ENCODE peak calls at places on chromosomes 4 and X, in eight cellular contexts. One of them, this sample, is unnamed.
A peak's percentile ranks its signal among the peaks of the same experiment; 100 is the strongest.

GRCh38 chr4:56861365-56861764 is 39.9 kb upstream of the SPINK2 start:
- DNase-seq in HS-5: no peak
- DNase-seq in activated CD4-positive, alpha-beta T cell treated with anti-CD3 and anti-CD28 coated beads, Interleukin-2, amount 50 U/mL, for 1 hour: no peak
- DNase-seq in stimulated activated CD8-positive, alpha-beta memory T cell treated with anti-CD3 and anti-CD28 coated beads, Interleukin-7, amount 100 ng/mL, for 4 hours: no peak
- DNase-seq in GM23338: peak; percentile 68
- DNase-seq in caudate nucleus: no peak
- DNase-seq in GM12891: no peak
- DNase-seq in kidney tubule cell: peak; percentile 56
- DNase-seq in this sample: no peak

GRCh38 chr4:118012142-118012541 is 22.1 kb upstream of the NDST3 start:
- DNase-seq in caudate nucleus: no peak
- DNase-seq in GM12891: no peak
- DNase-seq in activated CD4-positive, alpha-beta T cell treated with anti-CD3 and anti-CD28 coated beads, Interleukin-2, amount 50 U/mL, for 1 hour: no peak
- DNase-seq in GM23338: peak; percentile 22
- DNase-seq in HS-5: no peak
- DNase-seq in kidney tubule cell: no peak
- DNase-seq in stimulated activated CD8-positive, alpha-beta memory T cell treated with anti-CD3 and anti-CD28 coated beads, Interleukin-7, amount 100 ng/mL, for 4 hours: no peak
- DNase-seq in this sample: no peak

GRCh38 chrX:155745792-155746191 is 133.0 kb upstream of the TMLHE start:
- DNase-seq in activated CD4-positive, alpha-beta T cell treated with anti-CD3 and anti-CD28 coated beads, Interleukin-2, amount 50 U/mL, for 1 hour: no peak
- DNase-seq in HS-5: no peak
- DNase-seq in stimulated activated CD8-positive, alpha-beta memory T cell treated with anti-CD3 and anti-CD28 coated beads, Interleukin-7, amount 100 ng/mL, for 4 hours: no peak
- DNase-seq in GM12891: no peak
- DNase-seq in GM23338: no peak
- DNase-seq in caudate nucleus: no peak
- DNase-seq in kidney tubule cell: peak; percentile 49
- DNase-seq in this sample: peak; percentile 9

GRCh38 chr4:169229571-169230028 is 41.2 kb downstream of the SH3RF1 start:
- DNase-seq in caudate nucleus: peak; percentile 56
- DNase-seq in activated CD4-positive, alpha-beta T cell treated with anti-CD3 and anti-CD28 coated beads, Interleukin-2, amount 50 U/mL, for 1 hour: no peak
- DNase-seq in kidney tubule cell: peak; percentile 91
- DNase-seq in GM23338: no peak
- DNase-seq in HS-5: peak; percentile 88
- DNase-seq in GM12891: no peak
- DNase-seq in stimulated activated CD8-positive, alpha-beta memory T cell treated with anti-CD3 and anti-CD28 coated beads, Interleukin-7, amount 100 ng/mL, for 4 hours: no peak
- DNase-seq in this sample: no peak

GRCh38 chr4:105088110-105088879 is 58.4 kb upstream of the TET2 start:
- DNase-seq in GM12891: no peak
- DNase-seq in kidney tubule cell: peak; percentile 73
- DNase-seq in HS-5: peak; percentile 41
- DNase-seq in GM23338: peak; percentile 62
- DNase-seq in activated CD4-positive, alpha-beta T cell treated with anti-CD3 and anti-CD28 coated beads, Interleukin-2, amount 50 U/mL, for 1 hour: no peak
- DNase-seq in stimulated activated CD8-positive, alpha-beta memory T cell treated with anti-CD3 and anti-CD28 coated beads, Interleukin-7, amount 100 ng/mL, for 4 hours: no peak
- DNase-seq in caudate nucleus: peak; percentile 77
- DNase-seq in this sample: peak; percentile 50

GRCh38 chr4:8732681-8733243 is 138.9 kb downstream of the HMX1 start:
- DNase-seq in activated CD4-positive, alpha-beta T cell treated with anti-CD3 and anti-CD28 coated beads, Interleukin-2, amount 50 U/mL, for 1 hour: no peak
- DNase-seq in stimulated activated CD8-positive, alpha-beta memory T cell treated with anti-CD3 and anti-CD28 coated beads, Interleukin-7, amount 100 ng/mL, for 4 hours: no peak
- DNase-seq in kidney tubule cell: no peak
- DNase-seq in caudate nucleus: no peak
- DNase-seq in GM12891: no peak
- DNase-seq in HS-5: no peak
- DNase-seq in GM23338: no peak
- DNase-seq in this sample: no peak

GRCh38 chrX:119605398-119605738 is 856 bp downstream of the NKRF start:
- DNase-seq in kidney tubule cell: no peak
- DNase-seq in activated CD4-positive, alpha-beta T cell treated with anti-CD3 and anti-CD28 coated beads, Interleukin-2, amount 50 U/mL, for 1 hour: no peak
- DNase-seq in GM23338: peak; percentile 64
- DNase-seq in HS-5: no peak
- DNase-seq in stimulated activated CD8-positive, alpha-beta memory T cell treated with anti-CD3 and anti-CD28 coated beads, Interleukin-7, amount 100 ng/mL, for 4 hours: peak; percentile 5
- DNase-seq in caudate nucleus: no peak
- DNase-seq in GM12891: no peak
- DNase-seq in this sample: no peak

GRCh38 chr4:73603307-73603710 is 16.9 kb downstream of the RASSF6 start:
- DNase-seq in activated CD4-positive, alpha-beta T cell treated with anti-CD3 and anti-CD28 coated beads, Interleukin-2, amount 50 U/mL, for 1 hour: no peak
- DNase-seq in stimulated activated CD8-positive, alpha-beta memory T cell treated with anti-CD3 and anti-CD28 coated beads, Interleukin-7, amount 100 ng/mL, for 4 hours: no peak
- DNase-seq in HS-5: no peak
- DNase-seq in caudate nucleus: no peak
- DNase-seq in GM23338: no peak
- DNase-seq in GM12891: no peak
- DNase-seq in kidney tubule cell: peak; percentile 80
- DNase-seq in this sample: no peak

GRCh38 chr4:75779059-75779757 is 54.8 kb downstream of the USO1 start:
- DNase-seq in stimulated activated CD8-positive, alpha-beta memory T cell treated with anti-CD3 and anti-CD28 coated beads, Interleukin-7, amount 100 ng/mL, for 4 hours: no peak
- DNase-seq in HS-5: no peak
- DNase-seq in GM12891: no peak
- DNase-seq in caudate nucleus: no peak
- DNase-seq in kidney tubule cell: no peak
- DNase-seq in GM23338: no peak
- DNase-seq in activated CD4-positive, alpha-beta T cell treated with anti-CD3 and anti-CD28 coated beads, Interleukin-2, amount 50 U/mL, for 1 hour: no peak
- DNase-seq in this sample: no peak

GRCh38 chrX:129653181-129653984 is 1.4 kb downstream of the APLN start:
- DNase-seq in activated CD4-positive, alpha-beta T cell treated with anti-CD3 and anti-CD28 coated beads, Interleukin-2, amount 50 U/mL, for 1 hour: no peak
- DNase-seq in kidney tubule cell: no peak
- DNase-seq in GM12891: no peak
- DNase-seq in GM23338: no peak
- DNase-seq in HS-5: no peak
- DNase-seq in stimulated activated CD8-positive, alpha-beta memory T cell treated with anti-CD3 and anti-CD28 coated beads, Interleukin-7, amount 100 ng/mL, for 4 hours: no peak
- DNase-seq in caudate nucleus: no peak
- DNase-seq in this sample: no peak

GRCh38 chr4:48228887-48229462 is 40.7 kb downstream of the TEC start:
- DNase-seq in caudate nucleus: no peak
- DNase-seq in activated CD4-positive, alpha-beta T cell treated with anti-CD3 and anti-CD28 coated beads, Interleukin-2, amount 50 U/mL, for 1 hour: no peak
- DNase-seq in stimulated activated CD8-positive, alpha-beta memory T cell treated with anti-CD3 and anti-CD28 coated beads, Interleukin-7, amount 100 ng/mL, for 4 hours: no peak
- DNase-seq in kidney tubule cell: peak; percentile 30
- DNase-seq in HS-5: no peak
- DNase-seq in GM12891: no peak
- DNase-seq in GM23338: no peak
- DNase-seq in this sample: no peak

GRCh38 chr4:118905546-118905945 is 16.9 kb downstream of the SYNPO2 start:
- DNase-seq in GM12891: no peak
- DNase-seq in activated CD4-positive, alpha-beta T cell treated with anti-CD3 and anti-CD28 coated beads, Interleukin-2, amount 50 U/mL, for 1 hour: no peak
- DNase-seq in stimulated activated CD8-positive, alpha-beta memory T cell treated with anti-CD3 and anti-CD28 coated beads, Interleukin-7, amount 100 ng/mL, for 4 hours: no peak
- DNase-seq in HS-5: no peak
- DNase-seq in caudate nucleus: no peak
- DNase-seq in GM23338: no peak
- DNase-seq in kidney tubule cell: peak; percentile 54
- DNase-seq in this sample: no peak

GRCh38 chrX:42495139-42495538 is 282.8 kb downstream of the PPP1R2C start:
- DNase-seq in activated CD4-positive, alpha-beta T cell treated with anti-CD3 and anti-CD28 coated beads, Interleukin-2, amount 50 U/mL, for 1 hour: no peak
- DNase-seq in kidney tubule cell: peak; percentile 61
- DNase-seq in HS-5: no peak
- DNase-seq in GM12891: no peak
- DNase-seq in GM23338: no peak
- DNase-seq in caudate nucleus: no peak
- DNase-seq in stimulated activated CD8-positive, alpha-beta memory T cell treated with anti-CD3 and anti-CD28 coated beads, Interleukin-7, amount 100 ng/mL, for 4 hours: no peak
- DNase-seq in this sample: no peak

GRCh38 chrX:154730271-154730883 is 20.5 kb downstream of the GAB3 start:
- DNase-seq in GM12891: no peak
- DNase-seq in HS-5: no peak
- DNase-seq in activated CD4-positive, alpha-beta T cell treated with anti-CD3 and anti-CD28 coated beads, Interleukin-2, amount 50 U/mL, for 1 hour: no peak
- DNase-seq in stimulated activated CD8-positive, alpha-beta memory T cell treated with anti-CD3 and anti-CD28 coated beads, Interleukin-7, amount 100 ng/mL, for 4 hours: no peak
- DNase-seq in GM23338: no peak
- DNase-seq in caudate nucleus: no peak
- DNase-seq in kidney tubule cell: peak; percentile 45
- DNase-seq in this sample: no peak

GRCh38 chr4:4385729-4386295 is 1.1 kb upstream of the NSG1 start:
- DNase-seq in HS-5: no peak
- DNase-seq in GM23338: no peak
- DNase-seq in kidney tubule cell: no peak
- DNase-seq in activated CD4-positive, alpha-beta T cell treated with anti-CD3 and anti-CD28 coated beads, Interleukin-2, amount 50 U/mL, for 1 hour: no peak
- DNase-seq in stimulated activated CD8-positive, alpha-beta memory T cell treated with anti-CD3 and anti-CD28 coated beads, Interleukin-7, amount 100 ng/mL, for 4 hours: no peak
- DNase-seq in GM12891: no peak
- DNase-seq in caudate nucleus: no peak
- DNase-seq in this sample: no peak

GRCh38 chr4:53536328-53536727 is 55.0 kb downstream of the LNX1 start:
- DNase-seq in kidney tubule cell: no peak
- DNase-seq in stimulated activated CD8-positive, alpha-beta memory T cell treated with anti-CD3 and anti-CD28 coated beads, Interleukin-7, amount 100 ng/mL, for 4 hours: no peak
- DNase-seq in GM12891: no peak
- DNase-seq in HS-5: no peak
- DNase-seq in GM23338: no peak
- DNase-seq in activated CD4-positive, alpha-beta T cell treated with anti-CD3 and anti-CD28 coated beads, Interleukin-2, amount 50 U/mL, for 1 hour: no peak
- DNase-seq in caudate nucleus: no peak
- DNase-seq in this sample: no peak

GRCh38 chr4:101708640-101709039 is 81.9 kb upstream of the BANK1 start:
- DNase-seq in caudate nucleus: no peak
- DNase-seq in HS-5: peak; percentile 5
- DNase-seq in GM12891: no peak
- DNase-seq in kidney tubule cell: no peak
- DNase-seq in stimulated activated CD8-positive, alpha-beta memory T cell treated with anti-CD3 and anti-CD28 coated beads, Interleukin-7, amount 100 ng/mL, for 4 hours: no peak
- DNase-seq in GM23338: no peak
- DNase-seq in activated CD4-positive, alpha-beta T cell treated with anti-CD3 and anti-CD28 coated beads, Interleukin-2, amount 50 U/mL, for 1 hour: no peak
- DNase-seq in this sample: no peak

GRCh38 chr4:1459664-1460511 is 53.6 kb upstream of the NKX1-1 start:
- DNase-seq in stimulated activated CD8-positive, alpha-beta memory T cell treated with anti-CD3 and anti-CD28 coated beads, Interleukin-7, amount 100 ng/mL, for 4 hours: no peak
- DNase-seq in HS-5: no peak
- DNase-seq in GM23338: no peak
- DNase-seq in caudate nucleus: no peak
- DNase-seq in activated CD4-positive, alpha-beta T cell treated with anti-CD3 and anti-CD28 coated beads, Interleukin-2, amount 50 U/mL, for 1 hour: no peak
- DNase-seq in GM12891: no peak
- DNase-seq in kidney tubule cell: no peak
- DNase-seq in this sample: no peak

GRCh38 chr4:24236532-24236931 is 346.7 kb upstream of the PPARGC1A start:
- DNase-seq in kidney tubule cell: peak; percentile 4
- DNase-seq in caudate nucleus: no peak
- DNase-seq in GM12891: no peak
- DNase-seq in HS-5: no peak
- DNase-seq in GM23338: no peak
- DNase-seq in stimulated activated CD8-positive, alpha-beta memory T cell treated with anti-CD3 and anti-CD28 coated beads, Interleukin-7, amount 100 ng/mL, for 4 hours: no peak
- DNase-seq in activated CD4-positive, alpha-beta T cell treated with anti-CD3 and anti-CD28 coated beads, Interleukin-2, amount 50 U/mL, for 1 hour: no peak
- DNase-seq in this sample: no peak

GRCh38 chr4:123787710-123788109 is 391.1 kb downstream of the SPRY1 start:
- DNase-seq in GM12891: no peak
- DNase-seq in GM23338: no peak
- DNase-seq in caudate nucleus: no peak
- DNase-seq in stimulated activated CD8-positive, alpha-beta memory T cell treated with anti-CD3 and anti-CD28 coated beads, Interleukin-7, amount 100 ng/mL, for 4 hours: no peak
- DNase-seq in HS-5: no peak
- DNase-seq in activated CD4-positive, alpha-beta T cell treated with anti-CD3 and anti-CD28 coated beads, Interleukin-2, amount 50 U/mL, for 1 hour: no peak
- DNase-seq in kidney tubule cell: no peak
- DNase-seq in this sample: no peak

GRCh38 chr4:113169368-113169767 is 119.9 kb downstream of the ANK2 start:
- DNase-seq in activated CD4-positive, alpha-beta T cell treated with anti-CD3 and anti-CD28 coated beads, Interleukin-2, amount 50 U/mL, for 1 hour: no peak
- DNase-seq in GM23338: peak; percentile 86
- DNase-seq in HS-5: no peak
- DNase-seq in GM12891: no peak
- DNase-seq in stimulated activated CD8-positive, alpha-beta memory T cell treated with anti-CD3 and anti-CD28 coated beads, Interleukin-7, amount 100 ng/mL, for 4 hours: no peak
- DNase-seq in caudate nucleus: no peak
- DNase-seq in kidney tubule cell: peak; percentile 68
- DNase-seq in this sample: no peak

GRCh38 chrX:111914398-111915092 is 38.6 kb downstream of the TRPC5OS start:
- DNase-seq in GM12891: no peak
- DNase-seq in kidney tubule cell: peak; percentile 81
- DNase-seq in HS-5: peak; percentile 35
- DNase-seq in GM23338: peak; percentile 27
- DNase-seq in stimulated activated CD8-positive, alpha-beta memory T cell treated with anti-CD3 and anti-CD28 coated beads, Interleukin-7, amount 100 ng/mL, for 4 hours: no peak
- DNase-seq in activated CD4-positive, alpha-beta T cell treated with anti-CD3 and anti-CD28 coated beads, Interleukin-2, amount 50 U/mL, for 1 hour: no peak
- DNase-seq in caudate nucleus: no peak
- DNase-seq in this sample: no peak